ENCODE peak calls at places on chromosomes 16 and 17, in four cellular contexts. One of them, this sample, is unnamed.

GRCh38 chr17:82551779-82552457 is 32.4 kb downstream of the FOXK2 start:
- DNase-seq in adrenal gland: peak
- DNase-seq in T-cell: peak
- DNase-seq in nephron progenitor cell: peak
- DNase-seq in this sample: peak

GRCh38 chr17:60065136-60065535 is 13.6 kb downstream of the HEATR6 start:
- DNase-seq in adrenal gland: no peak
- DNase-seq in T-cell: no peak
- DNase-seq in nephron progenitor cell: no peak
- DNase-seq in this sample: no peak

GRCh38 chr16:80704751-80705150 is 99.6 kb downstream of the CDYL2 start:
- DNase-seq in adrenal gland: no peak
- DNase-seq in T-cell: no peak
- DNase-seq in nephron progenitor cell: no peak
- DNase-seq in this sample: no peak

GRCh38 chr17:70552230-70552981 is 383.1 kb downstream of the KCNJ2 start:
- DNase-seq in T-cell: no peak
- DNase-seq in nephron progenitor cell: peak
- DNase-seq in adrenal gland: no peak
- DNase-seq in this sample: no peak

GRCh38 chr16:29841631-29842030 is 21.4 kb downstream of the MVP start:
- DNase-seq in nephron progenitor cell: no peak
- DNase-seq in T-cell: no peak
- DNase-seq in adrenal gland: no peak
- DNase-seq in this sample: no peak

GRCh38 chr16:53612003-53612402 is 91.7 kb downstream of the RPGRIP1L start:
- DNase-seq in adrenal gland: no peak
- DNase-seq in T-cell: no peak
- DNase-seq in nephron progenitor cell: no peak
- DNase-seq in this sample: no peak

GRCh38 chr16:85948870-85949269 is 49.9 kb downstream of the IRF8 start:
- DNase-seq in adrenal gland: no peak
- DNase-seq in T-cell: no peak
- DNase-seq in nephron progenitor cell: no peak
- DNase-seq in this sample: no peak

GRCh38 chr16:85136213-85136704 is 24.0 kb upstream of the CIBAR2 start:
- DNase-seq in T-cell: no peak
- DNase-seq in nephron progenitor cell: peak
- DNase-seq in adrenal gland: peak
- DNase-seq in this sample: no peak

GRCh38 chr16:20901441-20902112 is 1.0 kb downstream of the LYRM1 start:
- DNase-seq in T-cell: no peak
- DNase-seq in nephron progenitor cell: peak
- DNase-seq in adrenal gland: peak
- DNase-seq in this sample: no peak

GRCh38 chr17:21287703-21288449 is 3.4 kb downstream of the MAP2K3 start:
- DNase-seq in T-cell: peak
- DNase-seq in adrenal gland: peak
- DNase-seq in nephron progenitor cell: no peak
- DNase-seq in this sample: peak

GRCh38 chr17:33968350-33969044 is 286.6 kb upstream of the CCL2 start:
- DNase-seq in adrenal gland: no peak
- DNase-seq in nephron progenitor cell: no peak
- DNase-seq in T-cell: no peak
- DNase-seq in this sample: no peak

This sample was measured in T-helper 1 cell.